ENCODE peak calls at places on chromosomes 5 and 9, in seven cellular contexts. P, F, M, D, A, G and Z are unnamed samples.

GRCh38 chr9:68704804-68705635 is at the start of gene PIP5K1B:
- DNase-seq in P (peak), F (peak), M (no peak), D (peak), A (no peak), G (no peak), Z (peak)

GRCh38 chr9:126615251-126615790 is 1.6 kb downstream of the LMX1B start:
- DNase-seq in P (no peak), F (no peak), M (no peak), D (peak), A (no peak), G (no peak), Z (peak)

GRCh38 chr5:119179857-119180641 is 109.2 kb downstream of the DMXL1 start:
- DNase-seq in P (peak), F (no peak), M (no peak), D (no peak), A (no peak), G (no peak), Z (no peak)

GRCh38 chr5:179404321-179405053 is 59.2 kb upstream of the ADAMTS2 start:
- DNase-seq in P (no peak), F (no peak), M (no peak), D (no peak), A (no peak), G (no peak), Z (no peak)

GRCh38 chr9:26221295-26221694 is 543.1 kb upstream of the TUSC1 start:
- DNase-seq in P (no peak), F (no peak), M (no peak), D (no peak), A (no peak), G (no peak), Z (no peak)

GRCh38 chr5:50420343-50420935 is 20.6 kb downstream of the EMB start:
- DNase-seq in P (peak), F (no peak), M (no peak), D (no peak), A (no peak), G (no peak), Z (no peak)

GRCh38 chr5:140882591-140882899 is 621 bp downstream of the PCDHA13 start:
- DNase-seq in P (no peak), F (no peak), M (no peak), D (no peak), A (no peak), G (no peak), Z (no peak)

GRCh38 chr5:143544606-143545005 is 141.1 kb upstream of the NR3C1 start:
- DNase-seq in P (no peak), F (no peak), M (no peak), D (no peak), A (no peak), G (no peak), Z (no peak)

GRCh38 chr5:39503148-39503547 is 78.4 kb upstream of the DAB2 start:
- DNase-seq in P (no peak), F (no peak), M (no peak), D (peak), A (no peak), G (no peak), Z (no peak)

GRCh38 chr9:121359358-121360294 is 10.4 kb downstream of the STOM start:
- DNase-seq in P (peak), F (no peak), M (no peak), D (no peak), A (no peak), G (no peak), Z (no peak)

GRCh38 chr5:158883502-158883901 is 216.2 kb downstream of the EBF1 start:
- DNase-seq in P (no peak), F (no peak), M (no peak), D (no peak), A (no peak), G (no peak), Z (no peak)

GRCh38 chr5:120869831-120870230 is 405.7 kb downstream of the PRR16 start:
- DNase-seq in P (no peak), F (no peak), M (no peak), D (no peak), A (no peak), G (no peak), Z (no peak)

GRCh38 chr5:87394407-87394806 is 18.3 kb downstream of the CCNH start:
- DNase-seq in P (peak), F (no peak), M (no peak), D (no peak), A (no peak), G (no peak), Z (no peak)